ENCODE peak calls at places on chromosomes 12 and 14, in eight cellular contexts. T is fibroblast of the aortic adventitia; F is A673; V is CD8-positive, alpha-beta T cell; U is lower leg skin; C is neural progenitor cell; W is HL-60; K is AG09309. L is an unnamed sample.

GRCh38 chr14:106875503-106875902 is 1349.1 kb downstream of the TMEM121 start:
- DNase-seq in F (peak), C (no peak), V (no peak), T (no peak), K (no peak), U (no peak), W (no peak), L (no peak)

GRCh38 chr14:64993263-64993662 is 6.6 kb downstream of the FNTB start:
- DNase-seq in C (no peak), K (no peak), V (no peak), U (no peak), W (no peak), F (no peak), T (peak), L (no peak)

GRCh38 chr12:48104531-48104930 is 1.3 kb downstream of the SENP1 start:
- DNase-seq in W (no peak), U (no peak), K (no peak), C (no peak), F (no peak), T (no peak), V (no peak), L (no peak)

GRCh38 chr12:19034937-19035336 is 94.6 kb upstream of the PLEKHA5 start:
- DNase-seq in V (no peak), W (no peak), T (no peak), K (no peak), F (no peak), U (no peak), C (no peak), L (no peak)

GRCh38 chr12:34406996-34407300 is 384.7 kb downstream of the ALG10 start:
- DNase-seq in U (peak), K (no peak), T (no peak), C (no peak), W (no peak), V (no peak), F (no peak), L (no peak)

GRCh38 chr14:96741151-96741977 is 55.8 kb upstream of the VRK1 start:
- DNase-seq in T (peak), W (no peak), U (peak), K (no peak), V (peak), F (peak), C (peak), L (peak)

GRCh38 chr14:64734990-64735389 is 30.8 kb downstream of the PLEKHG3 start:
- DNase-seq in F (no peak), U (no peak), W (no peak), C (no peak), V (no peak), K (no peak), T (no peak), L (no peak)

GRCh38 chr12:85955127-85955526 is 81.0 kb downstream of the NTS start:
- DNase-seq in V (no peak), T (peak), C (no peak), W (no peak), K (no peak), U (no peak), F (peak), L (peak)

GRCh38 chr12:67752226-67752732 is 103.7 kb downstream of the DYRK2 start:
- DNase-seq in W (no peak), C (no peak), U (no peak), V (no peak), F (no peak), T (no peak), K (no peak), L (no peak)

GRCh38 chr12:41924111-41924510 is 220.6 kb downstream of the GXYLT1 start:
- DNase-seq in V (no peak), F (no peak), T (no peak), W (no peak), U (no peak), K (no peak), C (no peak), L (no peak)

DNA sequence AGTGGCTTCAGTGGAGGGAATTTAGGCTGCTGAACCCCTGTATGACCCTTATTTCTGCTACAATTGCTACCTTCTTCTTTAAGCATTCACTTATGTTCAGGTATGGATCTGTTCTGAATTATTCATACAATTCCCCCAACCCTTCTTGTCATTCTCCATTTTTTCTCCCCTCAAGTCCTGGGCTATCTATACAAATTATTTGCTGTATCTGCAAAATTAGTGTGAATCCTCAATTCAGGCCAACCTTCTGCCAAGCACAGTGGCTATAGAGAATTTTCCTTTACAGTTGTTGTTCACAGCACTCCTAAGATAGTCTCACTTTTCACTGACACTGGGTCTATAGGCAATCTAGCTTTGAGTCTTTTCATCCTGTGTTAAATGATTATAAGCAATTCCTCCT is 119.2 kb upstream of the CNTN1 start:
- DNase-seq in W (no peak), T (no peak), F (no peak), C (no peak), V (no peak), K (no peak), U (no peak), L (no peak)
- TF ChIP-seq CTCF in W (no peak), T (no peak), F (no peak), C (no peak), V (no peak), K (no peak), U (no peak), L (no peak)

GRCh38 chr12:120698677-120699076 is 11.6 kb upstream of the UNC119B start:
- DNase-seq in K (no peak), V (no peak), C (no peak), W (no peak), F (no peak), T (no peak), U (no peak), L (no peak)
- H3K4me3 ChIP-seq in K (no peak), V (no peak), C (no peak), W (no peak), F (no peak), T (no peak), U (no peak), L (no peak)

GRCh38 chr12:94312388-94312787 is 147.3 kb downstream of the CEP83 start:
- DNase-seq in C (no peak), K (no peak), V (no peak), T (no peak), U (no peak), F (no peak), W (no peak), L (no peak)
- TF ChIP-seq CTCF in C (no peak), K (no peak), V (no peak), T (no peak), U (no peak), F (no peak), W (no peak), L (no peak)

DNA sequence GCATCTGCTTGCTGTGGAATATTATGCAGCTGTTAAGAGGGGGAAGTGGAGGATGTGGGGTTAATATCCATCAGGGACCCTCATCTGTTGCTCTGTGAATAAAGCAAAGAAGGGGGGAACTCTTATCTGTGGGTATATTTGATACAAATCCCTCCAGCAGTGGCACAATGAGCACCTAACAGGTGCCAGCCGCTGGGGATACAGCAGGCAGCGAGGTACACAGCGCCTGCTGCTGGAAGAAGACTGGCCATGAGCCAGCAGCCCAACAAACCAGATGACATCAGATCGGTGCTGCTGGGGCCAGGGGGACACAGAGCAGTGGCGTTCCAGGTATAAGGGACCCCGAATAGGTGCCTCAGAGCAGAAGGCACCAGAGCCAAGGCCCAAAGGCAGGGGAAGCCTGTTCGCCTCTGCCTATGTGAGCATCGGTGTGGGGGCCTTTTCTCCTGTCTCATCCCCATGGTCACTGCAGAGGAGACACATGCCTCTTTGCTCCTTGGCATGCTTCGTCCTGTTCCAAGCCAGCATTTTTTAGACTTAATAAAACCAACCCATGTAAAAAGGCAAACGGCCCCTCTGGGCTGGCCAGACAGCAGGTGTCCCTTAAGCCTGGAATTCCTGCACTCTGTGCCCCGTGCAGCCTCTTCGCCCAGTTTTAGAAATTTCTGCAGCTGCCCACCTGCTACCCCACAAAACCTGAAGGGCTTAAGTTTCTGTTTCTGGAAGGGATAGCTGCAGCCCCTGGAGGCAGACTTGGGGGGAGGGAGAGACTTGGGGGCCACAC is 1.6 kb upstream of the CKB start:
- DNase-seq in C (no peak), F (no peak), T (no peak), W (no peak), U (no peak), K (no peak), V (no peak), L (no peak)
- H3K4me3 ChIP-seq in C (no peak), F (no peak), T (no peak), W (no peak), U (no peak), K (no peak), V (no peak), L (no peak)

DNA sequence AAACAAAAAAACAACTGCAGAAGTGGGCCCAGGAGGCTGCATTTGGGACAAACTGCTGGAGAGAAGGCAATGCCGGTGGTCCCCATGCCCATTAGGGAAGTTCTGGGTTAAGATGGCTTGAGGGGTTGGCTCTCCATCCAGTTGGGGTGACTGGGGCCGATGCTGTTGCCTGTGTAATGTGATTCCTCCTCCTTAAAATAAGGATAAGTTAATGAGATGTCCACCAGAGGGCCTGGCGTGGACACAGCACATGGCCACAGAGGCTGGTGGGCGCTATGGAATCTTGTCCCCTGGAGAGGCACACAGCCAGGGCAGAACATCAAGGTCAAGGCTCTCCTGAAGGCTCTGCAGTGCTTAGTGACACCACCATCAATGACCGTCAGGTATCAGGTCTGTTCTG is 1.0 kb upstream of the TESC start:
- DNase-seq in K (no peak), C (peak), V (no peak), U (no peak), W (no peak), T (peak), F (no peak), L (peak)
- TF ChIP-seq CTCF in K (peak), C (peak), V (no peak), U (no peak), W (peak), T (peak), F (peak), L (peak)

GRCh38 chr12:124940143-124940392 is 25.6 kb upstream of the UBC start:
- DNase-seq in W (no peak), C (no peak), T (no peak), U (no peak), F (no peak), K (no peak), V (no peak), L (no peak)

GRCh38 chr12:124941170-124941527 is 26.7 kb upstream of the UBC start:
- DNase-seq in V (no peak), U (no peak), F (no peak), T (no peak), K (no peak), C (no peak), W (no peak), L (no peak)

GRCh38 chr12:124938606-124939427 is 24.4 kb upstream of the UBC start:
- DNase-seq in W (no peak), C (peak), F (peak), K (peak), T (peak), U (peak), V (peak), L (peak)

GRCh38 chr12:124939428-124940142 is 25.1 kb upstream of the UBC start:
- DNase-seq in F (peak), T (peak), V (peak), C (peak), K (peak), U (peak), W (peak), L (peak)

DNA sequence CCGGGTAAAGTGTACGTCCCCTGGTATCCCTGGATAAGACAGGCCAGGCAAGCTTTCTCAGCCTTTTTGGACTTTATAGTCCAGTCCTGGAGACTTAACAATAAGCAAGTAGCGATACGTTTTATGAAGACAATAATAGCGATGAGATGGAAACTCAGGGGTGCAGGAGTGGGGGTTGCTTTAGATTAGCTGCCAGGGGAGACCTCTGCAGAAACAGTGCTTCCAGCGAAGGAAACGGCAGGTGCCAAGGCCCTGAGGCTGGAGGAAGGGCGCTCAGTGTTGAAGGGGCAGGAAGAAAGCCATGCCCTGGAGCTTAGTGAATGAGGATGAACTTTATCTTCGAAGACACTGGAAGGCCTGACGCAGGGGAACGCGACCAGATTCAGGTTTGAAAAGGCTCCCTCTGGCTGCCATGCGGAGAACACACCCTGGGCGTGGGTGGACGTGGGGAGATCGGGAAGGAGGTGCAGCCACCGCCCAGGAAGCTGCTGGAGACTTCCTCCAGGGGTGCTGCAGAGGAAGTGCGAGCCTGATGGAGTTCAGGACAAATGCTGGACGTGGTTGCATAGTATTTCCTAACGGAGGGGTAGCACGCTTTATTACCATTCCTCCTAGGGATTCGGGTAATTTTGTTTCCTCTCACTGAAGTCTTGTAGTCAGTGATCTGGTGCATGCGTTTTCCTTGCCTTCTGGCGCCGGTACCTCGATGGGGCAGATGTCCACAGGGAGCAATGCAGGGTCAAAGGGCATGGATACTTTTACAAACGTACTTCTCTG is 26.1 kb upstream of the UBC start:
- DNase-seq in V (peak), F (peak), C (peak), T (peak), U (peak), K (peak), W (peak), L (peak)
- H3K4me3 ChIP-seq in V (peak), F (peak), C (peak), T (peak), U (no peak), K (peak), W (peak), L (peak)

GRCh38 chr12:24057920-24058476 is 108.5 kb upstream of the SOX5 start:
- DNase-seq in C (no peak), U (no peak), F (no peak), T (no peak), V (no peak), W (no peak), K (no peak), L (no peak)

GRCh38 chr12:24060089-24060488 is 110.6 kb upstream of the SOX5 start:
- DNase-seq in V (no peak), F (no peak), T (no peak), U (no peak), K (no peak), W (no peak), C (no peak), L (no peak)

GRCh38 chr12:24049771-24050170 is 100.3 kb upstream of the SOX5 start:
- DNase-seq in U (no peak), F (no peak), K (no peak), W (no peak), V (no peak), T (no peak), C (no peak), L (peak)

GRCh38 chr12:24054411-24054810 is 104.9 kb upstream of the SOX5 start:
- DNase-seq in U (no peak), F (no peak), V (no peak), T (no peak), K (no peak), C (no peak), W (no peak), L (no peak)

DNA sequence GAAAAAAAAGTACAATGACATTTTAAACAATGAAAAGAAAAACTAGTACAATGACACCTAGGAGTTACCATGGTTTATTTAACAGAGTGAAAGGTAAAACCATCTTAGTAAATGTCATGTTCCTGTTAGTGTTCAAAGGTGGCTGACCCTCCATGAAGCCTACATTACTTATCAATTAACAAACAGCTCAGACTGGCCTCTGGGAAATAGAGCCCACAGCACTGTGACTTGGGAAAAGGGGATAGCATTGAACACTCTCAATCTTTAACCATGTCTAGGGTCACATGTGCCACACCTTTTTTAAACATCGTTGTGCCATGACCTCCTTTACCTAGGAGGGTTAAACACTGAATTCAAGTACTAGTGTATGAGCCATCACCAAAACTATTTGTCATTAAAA is 106.3 kb upstream of the SOX5 start:
- DNase-seq in F (no peak), C (no peak), T (no peak), K (no peak), W (no peak), U (no peak), V (no peak), L (no peak)
- TF ChIP-seq CTCF in F (no peak), C (no peak), T (no peak), K (no peak), W (no peak), U (no peak), V (no peak), L (no peak)

GRCh38 chr14:52011557-52011956 is 22.2 kb downstream of the RTRAF start:
- DNase-seq in C (no peak), V (no peak), K (no peak), U (no peak), W (no peak), F (no peak), T (no peak), L (no peak)
- H3K4me3 ChIP-seq in C (no peak), V (no peak), K (no peak), U (no peak), W (no peak), F (no peak), T (no peak), L (no peak)

DNA sequence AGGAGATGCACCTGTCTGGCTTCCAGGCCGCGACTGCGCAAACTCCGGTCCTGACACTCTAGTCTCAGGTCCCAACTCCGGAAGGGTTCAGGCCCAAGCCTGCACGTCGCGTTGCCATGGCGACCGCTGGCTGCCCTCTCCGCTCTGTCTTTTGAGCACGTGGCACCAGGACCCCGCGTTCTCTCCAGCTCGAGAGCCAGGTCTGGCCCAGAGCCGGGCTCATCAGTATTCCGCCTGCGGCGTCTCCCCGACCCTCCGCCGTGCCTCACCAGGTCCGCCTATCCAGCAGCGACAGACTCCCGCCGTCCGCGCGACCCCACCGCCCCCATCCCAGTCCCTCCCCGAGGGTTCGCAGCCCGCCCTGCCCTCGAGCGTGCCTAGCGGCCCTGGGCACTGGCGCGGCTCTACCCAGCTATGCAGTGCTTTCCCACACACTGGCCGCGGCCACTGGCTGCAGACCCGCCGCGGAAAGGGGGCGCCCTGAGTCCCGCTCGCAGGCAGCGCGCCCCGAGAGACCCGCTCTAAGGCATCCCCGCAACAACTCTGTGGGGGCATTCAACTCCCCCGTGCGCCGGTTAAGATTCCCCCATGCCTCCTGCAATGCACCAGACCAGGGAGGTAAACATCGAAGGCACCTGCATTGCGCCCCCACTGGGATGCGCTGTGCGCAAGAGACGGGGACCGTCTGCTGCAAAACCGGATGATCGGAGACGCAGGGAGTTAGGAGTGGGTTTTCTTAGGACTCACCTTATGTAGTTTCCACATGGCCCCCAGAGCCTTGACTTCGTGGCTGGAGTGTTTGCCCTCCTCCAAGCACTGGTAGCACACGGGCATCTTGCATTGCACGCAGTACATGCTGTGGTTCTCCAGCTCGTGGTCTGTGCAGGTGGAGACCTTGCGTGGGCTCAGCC is 1.3 kb downstream of the TRIM9 start:
- DNase-seq in T (no peak), C (peak), V (peak), W (no peak), F (peak), U (peak), K (no peak), L (peak)
- TF ChIP-seq CTCF in T (no peak), C (peak), V (peak), W (peak), F (peak), U (no peak), K (no peak), L (peak)